ENCODE peak calls at places on chromosomes 11 and 22, in four cellular contexts. X is IMR-90, S is cardiac muscle cell, W is fibroblast of lung. F is an unnamed sample.

GRCh38 chr11:111835665-111836064 is 35.7 kb downstream of the ALG9 start:
- DNase-seq in X (no peak), S (no peak), W (no peak), F (no peak)

GRCh38 chr22:10780281-10780680 is 4747.7 kb upstream of the OR11H1 start:
- DNase-seq in X (no peak), S (no peak), W (no peak), F (no peak)

GRCh38 chr11:105609341-105609781 is 512 bp upstream of the GRIA4 start:
- DNase-seq in X (peak; percentile 17), S (peak; percentile 23), W (peak; percentile 13), F (no peak)

GRCh38 chr22:23065069-23065451 is 5.3 kb upstream of the GNAZ start:
- DNase-seq in X (no peak), S (no peak), W (no peak), F (no peak)

GRCh38 chr22:20159088-20159487 is 8.2 kb upstream of the CCDC188 start:
- DNase-seq in X (no peak), S (peak; percentile 42), W (no peak), F (no peak)

GRCh38 chr22:49994361-49995058 is 18.1 kb downstream of the IL17REL start:
- DNase-seq in X (no peak), S (no peak), W (no peak), F (no peak)

GRCh38 chr22:46663001-46663400 is 42.8 kb downstream of the GRAMD4 start:
- DNase-seq in X (no peak), S (no peak), W (no peak), F (no peak)

GRCh38 chr11:69718147-69718546 is 14.3 kb upstream of the FGF19 start:
- DNase-seq in X (peak; percentile 23), S (peak; percentile 82), W (peak; percentile 30), F (no peak)

GRCh38 chr22:49972163-49973017 is 11.8 kb downstream of the PIM3 start:
- DNase-seq in X (no peak), S (no peak), W (no peak), F (peak; percentile 45)

GRCh38 chr22:40196628-40197027 is 18.9 kb downstream of the TNRC6B start:
- DNase-seq in X (peak; percentile 97), S (no peak), W (peak; percentile 93), F (no peak)

GRCh38 chr11:44939673-44940072 is 11.0 kb downstream of the TP53I11 start:
- DNase-seq in X (no peak), S (peak; percentile 36), W (peak; percentile 26), F (no peak)

GRCh38 chr22:48188211-48188845 is 1425.9 kb downstream of the TBC1D22A start:
- DNase-seq in X (no peak), S (no peak), W (peak; percentile 17), F (no peak)

GRCh38 chr11:109085708-109086373 is 336.1 kb upstream of the C11orf87 start:
- DNase-seq in X (peak; percentile 41), S (no peak), W (peak; percentile 23), F (no peak)

GRCh38 chr11:88035271-88035670 is 140.0 kb downstream of the RAB38 start:
- DNase-seq in X (peak; percentile 43), S (no peak), W (peak; percentile 59), F (no peak)

GRCh38 chr11:97729546-97730272 is 1291.0 kb upstream of the CNTN5 start:
- DNase-seq in X (no peak), S (no peak), W (peak; percentile 65), F (no peak)

GRCh38 chr11:78179459-78180071 is 8.9 kb downstream of the KCTD21 start:
- DNase-seq in X (no peak), S (no peak), W (no peak), F (no peak)

GRCh38 chr11:33445761-33446161 is 188.6 kb downstream of the HIPK3 start:
- DNase-seq in X (peak; percentile 70), S (no peak), W (no peak), F (no peak)

GRCh38 chr11:96072592-96072991 is 148.7 kb upstream of the MTMR2 start:
- DNase-seq in X (no peak), S (no peak), W (no peak), F (no peak)

GRCh38 chr11:205221-206001 is 1.8 kb downstream of the BET1L start:
- DNase-seq in X (no peak), S (no peak), W (no peak), F (no peak)

GRCh38 chr22:37157516-37158289 is 8.0 kb upstream of the IL2RB start:
- DNase-seq in X (peak; percentile 31), S (no peak), W (no peak), F (no peak)

GRCh38 chr11:19935507-19935906 is 222.9 kb downstream of the NAV2 start:
- DNase-seq in X (peak; percentile 86), S (peak; percentile 33), W (peak; percentile 35), F (no peak)

GRCh38 chr22:47204002-47204979 is 441.8 kb downstream of the TBC1D22A start:
- DNase-seq in X (no peak), S (no peak), W (no peak), F (no peak)

GRCh38 chr22:50218996-50219727 is 18.4 kb downstream of the SELENOO start:
- DNase-seq in X (peak; percentile 74), S (peak; percentile 47), W (peak; percentile 89), F (no peak)

GRCh38 chr11:643366-643765 is 6.3 kb downstream of the DRD4 start:
- DNase-seq in X (no peak), S (no peak), W (no peak), F (no peak)

GRCh38 chr11:66883021-66883968 is 26.4 kb downstream of the LRFN4 start:
- DNase-seq in X (peak; percentile 86), S (peak; percentile 84), W (peak; percentile 71), F (peak; percentile 38)

GRCh38 chr11:106959800-106960199 is 58.5 kb downstream of the GUCY1A2 start:
- DNase-seq in X (no peak), S (peak; percentile 47), W (peak; percentile 19), F (no peak)

GRCh38 chr11:112248216-112248615 is 12.4 kb downstream of the PLET1 start:
- DNase-seq in X (peak; percentile 89), S (no peak), W (peak; percentile 54), F (no peak)

GRCh38 chr11:22703040-22703439 is 36.6 kb downstream of the GAS2 start:
- DNase-seq in X (peak; percentile 77), S (peak; percentile 52), W (peak; percentile 51), F (no peak)

GRCh38 chr11:37811349-37811748 is 1213.3 kb upstream of the RAG2 start:
- DNase-seq in X (no peak), S (no peak), W (no peak), F (no peak)

GRCh38 chr11:126182787-126183445 is 28.5 kb downstream of the RPUSD4 start:
- DNase-seq in X (no peak), S (no peak), W (no peak), F (no peak)

GRCh38 chr11:57424802-57425564 is 1.9 kb downstream of the SLC43A3 start:
- DNase-seq in X (peak; percentile 95), S (no peak), W (peak; percentile 86), F (peak; percentile 69)

GRCh38 chr11:103682318-103683184 is 353.9 kb upstream of the DDI1 start:
- DNase-seq in X (peak; percentile 75), S (peak; percentile 81), W (peak; percentile 82), F (peak; percentile 59)

GRCh38 chr22:26821854-26822253 is 164.5 kb downstream of the MIAT start:
- DNase-seq in X (no peak), S (no peak), W (no peak), F (no peak)

DNA sequence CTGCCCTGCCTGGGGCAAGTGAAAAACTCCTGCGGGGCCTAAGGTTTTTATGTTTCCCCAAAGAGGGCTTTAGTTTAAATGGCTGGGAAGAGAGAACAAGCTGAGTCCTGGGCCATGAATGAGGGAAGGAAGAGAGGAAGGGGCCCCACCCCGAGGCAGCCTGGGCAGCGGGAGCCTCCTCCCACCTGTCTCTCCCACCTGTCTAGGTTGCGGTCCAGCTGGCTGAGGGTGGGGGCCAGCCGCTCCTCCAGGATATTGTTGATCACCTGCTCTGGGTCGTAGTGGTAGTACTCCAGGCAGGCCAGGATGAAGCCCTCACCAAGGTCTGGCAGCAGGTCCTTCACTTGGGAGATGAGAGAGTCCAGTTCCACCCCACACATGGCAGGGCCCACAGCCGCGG is 34.6 kb downstream of the UQCR10 start:
- DNase-seq in X (no peak), S (no peak), W (no peak), F (no peak)
- H3K4me3 ChIP-seq in X (no peak overlapping the region), S (no peak overlapping the region), W (no peak overlapping the region), F (no peak overlapping the region)

GRCh38 chr11:72775288-72776110 is 18.3 kb downstream of the STARD10 start:
- DNase-seq in X (no peak), S (no peak), W (no peak), F (no peak)

GRCh38 chr11:72776117-72776843 is 17.6 kb downstream of the STARD10 start:
- DNase-seq in X (no peak), S (no peak), W (no peak), F (no peak)

GRCh38 chr11:72773696-72774095 is 20.2 kb downstream of the STARD10 start:
- DNase-seq in X (peak; percentile 54), S (no peak), W (peak; percentile 22), F (no peak)

GRCh38 chr11:72773291-72773690 is 20.6 kb downstream of the STARD10 start:
- DNase-seq in X (peak; percentile 93), S (no peak), W (peak; percentile 83), F (no peak)

DNA sequence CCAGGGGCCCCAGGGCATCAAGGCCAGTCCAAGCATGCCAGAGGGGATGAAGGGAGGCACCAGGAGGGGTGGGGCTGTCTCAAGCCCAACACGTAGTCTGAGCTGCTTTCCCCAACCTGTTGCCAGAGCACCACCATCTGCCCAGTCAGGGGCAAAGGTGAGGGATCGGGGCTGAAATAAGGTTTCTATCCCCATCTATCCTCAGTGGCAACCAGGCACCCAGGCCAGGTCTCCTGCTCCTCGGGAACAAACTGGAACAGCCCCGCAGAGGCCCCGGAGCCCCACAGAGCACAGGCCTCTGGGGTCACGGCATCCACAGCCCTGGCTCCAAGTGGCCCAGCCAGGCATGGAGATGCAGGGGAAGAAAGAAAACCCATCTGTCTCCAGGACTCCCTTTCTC is 19.3 kb downstream of the STARD10 start:
- DNase-seq in X (no peak), S (no peak), W (no peak), F (no peak)
- H3K27ac ChIP-seq in X (no peak overlapping the region), S (no peak overlapping the region), W (no peak overlapping the region), F (no peak overlapping the region)

DNA sequence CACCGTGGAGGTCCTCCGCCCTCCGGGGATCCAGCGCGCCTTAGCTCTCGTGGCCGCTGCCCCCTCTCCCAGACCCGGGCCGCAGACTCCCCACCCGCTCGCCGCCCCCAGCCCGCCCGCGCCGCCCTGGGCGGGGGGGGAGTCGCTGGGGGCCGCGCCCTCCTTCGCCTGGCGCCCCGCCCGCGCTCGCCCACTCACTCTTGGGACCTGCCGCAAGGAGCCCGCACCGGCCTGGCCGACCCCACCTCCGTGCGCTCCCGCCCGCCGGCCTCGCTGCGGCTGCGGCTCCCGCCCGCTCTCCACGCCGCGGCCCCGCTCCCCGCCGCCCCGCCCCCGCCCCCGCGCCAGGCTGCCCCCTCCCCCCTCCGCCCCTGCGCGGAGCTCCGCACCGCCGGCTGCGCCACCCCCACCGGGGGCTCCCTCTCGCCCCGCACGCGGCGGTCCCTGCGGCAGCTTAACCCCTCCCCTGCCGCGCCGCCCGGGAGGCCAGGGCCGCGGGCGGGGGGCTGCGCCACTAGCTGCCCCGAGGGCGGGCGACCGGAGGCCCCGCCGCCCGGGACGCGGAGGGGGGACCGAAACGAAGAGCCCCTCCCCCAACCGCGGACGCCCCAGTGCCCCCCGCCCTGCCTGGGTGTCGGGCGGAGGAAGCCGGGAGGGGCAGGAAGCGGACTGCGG is 739 bp upstream of the RASGRP2 start:
- DNase-seq in X (no peak), S (peak; percentile 62), W (no peak), F (no peak)
- H3K4me3 ChIP-seq in X (peak overlapping the region; percentile 26), S (peak overlapping the region; percentile 47), W (peak overlapping the region; percentile 16), F (peak overlapping the region; percentile 95)

GRCh38 chr11:68658661-68659060 is 25.7 kb upstream of the GAL start:
- DNase-seq in X (peak; percentile 31), S (no peak), W (peak; percentile 80), F (no peak)
- H3K27ac ChIP-seq in X (no peak overlapping the region), S (no peak overlapping the region), W (peak overlapping the region; percentile 58), F (no peak overlapping the region)

F was measured in CD4-positive, alpha-beta memory T cell.